ENCODE peak calls at places on chromosomes 12 and 14, in nine cellular contexts. J is cardiac muscle cell, A is A673, M is Calu3, H is endothelial cell, E is kidney, T is PC-3, L is lower leg skin, R is hepatocyte. P is an unnamed sample.

GRCh38 chr12:103561174-103561573 is 25.9 kb upstream of the STAB2 start:
- DNase-seq in J (no peak), A (no peak), M (no peak), H (no peak), E (no peak), T (peak; percentile 62), L (no peak), R (no peak), P (no peak)

GRCh38 chr12:4958697-4959375 is 49.1 kb downstream of the KCNA1 start:
- DNase-seq in J (no peak), A (no peak), M (no peak), H (no peak), E (no peak), T (no peak), L (peak; percentile 42), R (no peak), P (no peak)

GRCh38 chr12:3253682-3254275 is 176.6 kb downstream of the TSPAN9 start:
- DNase-seq in J (peak; percentile 53), A (no peak), M (no peak), H (no peak), E (no peak), T (no peak), L (no peak), R (no peak), P (no peak)

GRCh38 chr12:57604454-57605307 is at the start of gene DTX3:
- DNase-seq in J (peak; percentile 37), A (peak; percentile 52), M (peak; percentile 42), H (no peak), E (no peak), T (no peak), L (peak; percentile 92), R (peak; percentile 64), P (no peak)

GRCh38 chr12:42140901-42141300 is 3.8 kb downstream of the GXYLT1 start:
- DNase-seq in J (peak; percentile 37), A (no peak), M (peak; percentile 25), H (no peak), E (no peak), T (peak; percentile 62), L (no peak), R (peak; percentile 43), P (no peak)

GRCh38 chr12:119307747-119308146 is 26.8 kb upstream of the CCDC60 start:
- DNase-seq in J (no peak), A (no peak), M (no peak), H (no peak), E (no peak), T (no peak), L (no peak), R (no peak), P (no peak)

GRCh38 chr12:69480698-69481097 is 10.5 kb downstream of the FRS2 start:
- DNase-seq in J (no peak), A (no peak), M (no peak), H (no peak), E (no peak), T (no peak), L (no peak), R (no peak), P (no peak)

GRCh38 chr14:20697273-20698017 is 8.9 kb downstream of the ANG start:
- DNase-seq in J (peak; percentile 68), A (peak; percentile 77), M (peak; percentile 75), H (peak; percentile 74), E (no peak), T (peak; percentile 95), L (no peak), R (peak; percentile 75), P (peak; percentile 71)

GRCh38 chr12:120791669-120792176 is 66.1 kb downstream of the ACADS start:
- DNase-seq in J (no peak), A (no peak), M (no peak), H (no peak), E (no peak), T (no peak), L (no peak), R (no peak), P (no peak)

GRCh38 chr12:120797677-120798642 is 72.3 kb downstream of the ACADS start:
- DNase-seq in J (no peak), A (no peak), M (no peak), H (no peak), E (no peak), T (peak; percentile 20), L (no peak), R (no peak), P (no peak)

GRCh38 chr12:120793357-120793756 is 67.7 kb downstream of the ACADS start:
- DNase-seq in J (no peak), A (no peak), M (no peak), H (no peak), E (no peak), T (no peak), L (no peak), R (no peak), P (no peak)

GRCh38 chr12:120798696-120799095 is 73.1 kb downstream of the ACADS start:
- DNase-seq in J (no peak), A (peak; percentile 15), M (no peak), H (no peak), E (no peak), T (no peak), L (no peak), R (no peak), P (no peak)

GRCh38 chr12:120795441-120796178 is 70.0 kb downstream of the ACADS start:
- DNase-seq in J (no peak), A (no peak), M (no peak), H (no peak), E (no peak), T (no peak), L (no peak), R (no peak), P (no peak)
- TF ChIP-seq CTCF in J (no peak), A (no peak), M (no peak), H (peak; percentile 26), E (no peak), T (no peak), L (no peak), R (no peak), P (no peak)

DNA sequence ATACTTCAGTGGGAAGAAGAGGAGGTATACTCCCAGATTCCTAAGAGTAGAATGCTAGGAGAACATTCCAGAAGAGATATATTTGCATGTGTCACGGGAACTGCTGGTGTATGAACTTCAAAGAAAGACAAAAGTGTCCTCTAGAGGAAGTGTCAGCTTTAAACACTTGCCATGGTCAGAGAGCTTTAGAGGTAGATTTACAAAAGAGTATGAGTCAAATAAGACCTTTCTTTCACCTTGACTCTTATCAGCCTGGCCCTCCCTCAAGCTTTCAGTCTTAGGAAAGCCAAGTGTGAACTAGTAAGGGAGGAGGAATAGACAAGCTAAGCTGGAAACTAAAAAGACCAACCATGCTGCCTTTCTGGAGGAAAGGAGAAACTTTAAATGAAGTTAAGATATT is 34.7 kb downstream of the COX8C start:
- DNase-seq in J (peak; percentile 57), A (no peak), M (no peak), H (no peak), E (no peak), T (no peak), L (no peak), R (peak; percentile 15), P (no peak)
- TF ChIP-seq CTCF in J (no peak), A (no peak), M (no peak), H (no peak), E (no peak), T (no peak), L (no peak), R (no peak), P (no peak)

GRCh38 chr12:29781176-29781575 is 2.6 kb downstream of the TMTC1 start:
- DNase-seq in J (no peak), A (no peak), M (no peak), H (no peak), E (no peak), T (no peak), L (no peak), R (no peak), P (no peak)
- TF ChIP-seq CTCF in J (no peak), A (no peak), M (no peak), H (no peak), E (no peak), T (no peak), L (no peak), R (no peak), P (no peak)

GRCh38 chr12:118052324-118053070 is 8.5 kb downstream of the WSB2 start:
- DNase-seq in J (no peak), A (peak; percentile 38), M (peak; percentile 90), H (no peak), E (peak; percentile 89), T (peak; percentile 100), L (peak; percentile 91), R (peak; percentile 89), P (no peak)

GRCh38 chr12:118055144-118055557 is 5.8 kb downstream of the WSB2 start:
- DNase-seq in J (peak; percentile 21), A (peak; percentile 81), M (peak; percentile 62), H (peak; percentile 73), E (no peak), T (peak; percentile 78), L (peak; percentile 84), R (peak; percentile 52), P (peak; percentile 43)

GRCh38 chr12:118053071-118053985 is 7.7 kb downstream of the WSB2 start:
- DNase-seq in J (no peak), A (no peak), M (no peak), H (no peak), E (no peak), T (peak; percentile 41), L (no peak), R (no peak), P (no peak)

GRCh38 chr12:118046430-118046829 is 14.5 kb downstream of the WSB2 start:
- DNase-seq in J (no peak), A (no peak), M (no peak), H (no peak), E (no peak), T (no peak), L (peak; percentile 37), R (no peak), P (no peak)

DNA sequence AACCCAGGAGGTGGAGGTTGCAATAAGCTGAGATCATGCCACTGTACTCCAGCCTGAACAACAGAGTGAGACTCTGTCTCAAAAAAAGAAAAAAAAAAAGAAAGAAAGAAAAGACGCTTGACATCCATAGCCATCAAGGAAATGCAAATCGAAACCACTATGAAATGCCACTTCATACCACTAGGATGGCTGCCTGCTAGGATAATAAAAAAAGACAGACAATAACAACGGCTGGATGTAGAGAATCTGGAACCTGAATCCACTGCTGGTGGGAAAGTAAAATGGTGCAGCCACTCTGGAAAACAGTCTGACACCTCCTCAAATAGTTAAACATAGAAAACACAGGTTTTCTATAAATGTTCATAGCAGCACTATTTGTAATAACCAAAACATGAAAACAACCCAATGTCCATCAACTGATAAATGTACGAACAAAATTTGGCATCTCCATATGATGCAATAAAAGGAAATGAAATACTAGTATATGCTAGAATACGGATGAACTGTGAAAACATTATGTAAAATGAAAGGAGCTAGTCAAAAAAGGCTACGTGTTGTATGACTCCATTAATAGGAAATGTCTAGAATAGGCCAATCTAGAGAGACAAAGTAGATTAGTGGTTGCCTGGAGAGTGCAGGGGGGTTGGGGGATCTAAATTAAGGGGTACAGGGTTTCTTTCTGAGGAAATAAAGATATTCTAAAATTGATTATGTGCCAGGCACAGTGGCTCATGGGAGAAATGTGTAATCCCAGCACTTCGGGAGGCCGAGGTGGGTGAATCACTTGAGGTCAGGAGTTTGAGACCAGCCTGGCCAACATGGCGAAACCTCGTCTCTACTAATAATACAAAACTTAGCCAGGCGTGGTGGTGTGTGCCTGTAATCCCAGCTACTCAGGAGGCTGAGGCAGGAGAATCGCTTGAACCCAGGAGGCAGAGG is 9.7 kb downstream of the WSB2 start:
- DNase-seq in J (no peak), A (no peak), M (no peak), H (no peak), E (no peak), T (no peak), L (peak; percentile 54), R (no peak), P (no peak)
- TF ChIP-seq CTCF in J (no peak), A (no peak), M (no peak), H (peak; percentile 46), E (no peak), T (no peak), L (no peak), R (no peak), P (peak; percentile 39)